ENCODE peak calls at places on chromosome 18, in seven cellular contexts. M, H, Y, Z, T, L and P are unnamed samples.

GRCh38 chr18:35143615-35144596 is 96.9 kb upstream of the ZNF397 start:
- DNase-seq in M (peak), Z (peak), L (peak), H (no peak), T (no peak), Y (no peak), P (no peak)

GRCh38 chr18:48475635-48476549 is 62.9 kb upstream of the CTIF start:
- DNase-seq in M (peak), T (no peak), Y (peak), Z (peak), L (peak), H (no peak), P (no peak)

GRCh38 chr18:51029378-51029693 is 677 bp upstream of the SMAD4 start:
- DNase-seq in H (no peak), L (no peak), Z (no peak), M (no peak), Y (no peak), T (no peak), P (no peak)

GRCh38 chr18:42644729-42645131 is 470.8 kb downstream of the RIT2 start:
- DNase-seq in Z (peak), H (no peak), T (no peak), M (no peak), L (no peak), Y (no peak), P (no peak)

GRCh38 chr18:75173125-75173432 is 35.9 kb downstream of the PTGR3 start:
- DNase-seq in Z (no peak), Y (peak), H (peak), T (no peak), L (no peak), M (no peak), P (peak)

GRCh38 chr18:70127307-70127828 is 78.1 kb downstream of the RTTN start:
- DNase-seq in L (no peak), H (no peak), Y (no peak), Z (no peak), T (no peak), M (no peak), P (no peak)

GRCh38 chr18:44807766-44808165 is 127.1 kb downstream of the SETBP1 start:
- DNase-seq in H (no peak), L (no peak), Y (no peak), Z (no peak), T (no peak), M (no peak), P (no peak)

GRCh38 chr18:8515142-8515865 is 93.9 kb upstream of the RAB12 start:
- DNase-seq in H (no peak), M (no peak), T (no peak), L (no peak), Y (no peak), Z (no peak), P (no peak)

GRCh38 chr18:12377556-12378553 is 828 bp upstream of the AFG3L2 start:
- DNase-seq in Y (no peak), T (no peak), Z (no peak), L (no peak), M (no peak), H (no peak), P (no peak)

GRCh38 chr18:40624959-40625358 is 1330.1 kb upstream of the PIK3C3 start:
- DNase-seq in M (no peak), Y (no peak), H (no peak), Z (no peak), T (no peak), L (no peak), P (no peak)
- TF ChIP-seq POLR2A in M (no peak), Y (no peak), H (no peak), Z (no peak), T (no peak), L (no peak), P (no peak)

GRCh38 chr18:36546028-36546427 is 248.5 kb downstream of the FHOD3 start:
- DNase-seq in T (no peak), Y (no peak), M (no peak), L (no peak), Z (no peak), H (no peak), P (no peak)

GRCh38 chr18:36546876-36547275 is 249.4 kb downstream of the FHOD3 start:
- DNase-seq in H (no peak), M (no peak), T (no peak), Z (no peak), Y (no peak), L (no peak), P (no peak)

GRCh38 chr18:36547544-36547943 is 250.0 kb downstream of the FHOD3 start:
- DNase-seq in L (no peak), T (no peak), Z (no peak), Y (no peak), H (no peak), M (no peak), P (no peak)

GRCh38 chr18:36539674-36540073 is 242.2 kb downstream of the FHOD3 start:
- DNase-seq in Y (no peak), L (no peak), H (no peak), T (no peak), M (no peak), Z (no peak), P (no peak)

GRCh38 chr18:36544036-36544725 is 246.7 kb downstream of the FHOD3 start:
- DNase-seq in T (no peak), M (no peak), H (no peak), Y (no peak), Z (no peak), L (no peak), P (no peak)
- TF ChIP-seq POLR2AphosphoS5 in T (no peak), M (no peak), H (no peak), Y (no peak), Z (no peak), L (no peak), P (no peak)

DNA sequence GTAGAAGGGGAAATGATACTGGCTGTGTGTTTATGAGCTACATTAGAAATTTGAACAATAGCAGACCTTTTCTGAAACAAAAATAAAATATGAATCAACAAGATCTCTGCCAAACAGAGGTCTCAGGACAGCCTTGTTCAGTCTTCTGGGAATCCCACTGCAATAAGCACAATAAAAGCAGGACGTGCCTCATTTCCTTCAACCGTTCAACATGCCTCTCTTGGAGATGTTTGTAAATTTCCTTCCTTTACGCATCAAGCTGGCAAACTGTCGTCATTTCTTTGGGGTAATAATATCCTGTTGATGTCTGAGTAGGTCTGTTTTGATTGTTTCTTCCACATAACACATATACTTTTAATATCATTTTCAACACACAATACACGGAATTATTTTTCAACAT is 77.2 kb downstream of the TCF4 start:
- DNase-seq in Z (no peak), H (no peak), L (no peak), M (peak), T (no peak), Y (no peak), P (no peak)
- TF ChIP-seq POLR2A in Z (no peak), H (no peak), L (no peak), M (no peak), T (no peak), Y (no peak), P (no peak)

DNA sequence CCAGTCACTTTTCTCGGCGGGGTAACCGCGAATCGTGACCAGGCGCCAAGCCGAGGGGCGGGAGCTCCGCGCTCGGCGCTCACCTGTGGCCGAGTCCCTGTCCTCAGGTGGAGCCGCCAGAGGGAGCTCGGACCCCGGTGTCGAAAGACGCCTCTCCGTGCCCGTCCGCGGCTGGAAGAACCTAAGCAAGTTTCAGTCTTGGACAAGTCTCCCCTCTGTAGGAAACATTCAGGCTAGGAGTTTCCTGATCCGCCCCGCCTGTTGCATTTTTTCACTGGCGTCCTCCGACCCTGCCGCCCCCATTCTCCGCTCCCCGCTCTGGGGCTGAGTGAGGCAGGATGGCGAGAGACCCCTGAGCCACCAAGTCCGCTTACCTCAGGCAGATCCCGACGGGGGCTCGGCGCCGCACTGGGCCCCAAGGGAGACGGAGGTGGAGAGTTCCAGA is 511 bp downstream of the DSEL start:
- DNase-seq in Z (peak), L (peak), M (peak), H (peak), T (peak), Y (no peak), P (peak)
- TF ChIP-seq POLR2AphosphoS5 in Z (peak), L (no peak), M (no peak), H (no peak), T (no peak), Y (no peak), P (no peak)

GRCh38 chr18:76529433-76529811 is 34.4 kb upstream of the ZNF516 start:
- DNase-seq in Z (no peak), H (no peak), T (no peak), M (no peak), Y (no peak), L (no peak), P (no peak)

GRCh38 chr18:76530391-76530790 is 35.3 kb upstream of the ZNF516 start:
- DNase-seq in M (no peak), T (no peak), Y (no peak), L (no peak), H (no peak), Z (no peak), P (no peak)

GRCh38 chr18:76524900-76525698 is 30.1 kb upstream of the ZNF516 start:
- DNase-seq in L (no peak), H (no peak), M (no peak), T (no peak), Z (no peak), Y (no peak), P (no peak)

GRCh38 chr18:76530846-76531245 is 35.8 kb upstream of the ZNF516 start:
- DNase-seq in L (no peak), T (no peak), H (no peak), Z (no peak), M (no peak), Y (no peak), P (no peak)

GRCh38 chr18:76528477-76529432 is 33.7 kb upstream of the ZNF516 start:
- DNase-seq in Z (peak), L (no peak), Y (peak), M (peak), T (no peak), H (no peak), P (no peak)
- TF ChIP-seq POLR2A in Z (no peak), L (no peak), Y (no peak), M (no peak), T (no peak), H (no peak), P (no peak)

GRCh38 chr18:31209041-31209440 is 46.4 kb upstream of the DSC1 start:
- DNase-seq in Z (no peak), M (no peak), T (no peak), H (no peak), Y (no peak), L (no peak), P (no peak)

GRCh38 chr18:31206064-31206463 is 43.4 kb upstream of the DSC1 start:
- DNase-seq in H (no peak), M (no peak), T (no peak), L (no peak), Z (no peak), Y (no peak), P (no peak)

GRCh38 chr18:31204833-31205232 is 42.2 kb upstream of the DSC1 start:
- DNase-seq in T (no peak), M (no peak), Z (no peak), H (no peak), Y (no peak), L (no peak), P (no peak)

GRCh38 chr18:31205273-31205672 is 42.6 kb upstream of the DSC1 start:
- DNase-seq in M (no peak), L (no peak), T (no peak), Y (no peak), H (no peak), Z (no peak), P (no peak)

DNA sequence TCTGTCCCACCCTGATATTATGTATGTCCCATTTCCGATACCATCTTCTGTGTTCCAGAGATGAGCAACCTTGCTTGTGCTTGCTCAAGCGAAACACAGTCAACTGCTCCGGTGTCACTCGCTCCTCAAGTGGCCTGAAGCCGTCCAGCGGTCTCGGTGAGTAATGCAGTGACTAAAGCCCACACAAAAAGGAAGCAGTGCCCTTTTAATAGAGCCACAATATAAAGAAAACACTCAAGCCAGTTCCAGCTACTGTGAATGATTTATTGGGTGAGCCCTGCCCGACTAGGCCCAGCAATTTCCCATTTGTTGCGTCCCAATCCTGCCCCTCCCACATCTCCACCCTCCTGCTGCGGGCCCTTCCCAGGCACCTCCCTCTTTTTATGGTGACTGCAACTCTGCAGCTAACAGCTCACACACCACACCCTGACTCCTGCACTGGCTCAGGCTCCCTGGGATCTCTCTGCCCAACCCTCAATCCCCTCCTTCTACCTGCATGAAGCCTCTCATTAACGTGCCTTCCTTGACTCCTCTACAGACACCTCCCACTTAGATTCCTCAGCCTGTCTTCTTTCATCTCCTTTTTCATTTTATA is 44.2 kb upstream of the DSC1 start:
- DNase-seq in M (peak), Z (peak), H (no peak), T (peak), L (peak), Y (peak), P (peak)
- TF ChIP-seq POLR2AphosphoS5 in M (no peak), Z (no peak), H (no peak), T (peak), L (no peak), Y (no peak), P (no peak)

GRCh38 chr18:22335644-22336275 is 82.0 kb downstream of the CTAGE1 start:
- DNase-seq in M (peak), Y (no peak), T (no peak), L (no peak), Z (peak), H (no peak), P (no peak)
- TF ChIP-seq POLR2A in M (no peak), Y (no peak), T (no peak), L (no peak), Z (no peak), H (no peak), P (no peak)